ENCODE peak calls at places on chromosomes 11 and 22, in ten cellular contexts. One of them, this sample, is unnamed.

GRCh38 chr11:47124675-47125074 is 52.0 kb downstream of the ARFGAP2 start:
- DNase-seq in body of pancreas: no peak
- DNase-seq in effector memory CD4-positive, alpha-beta T cell: no peak
- DNase-seq in GM23338: no peak
- DNase-seq in AG04450: no peak
- DNase-seq in coronary artery: no peak
- DNase-seq in A549: no peak
- DNase-seq in HCT116: no peak
- DNase-seq in CD8-positive, alpha-beta T cell: no peak
- DNase-seq in right lobe of liver: no peak
- DNase-seq in this sample: no peak

GRCh38 chr11:108788565-108789199 is 123.8 kb downstream of the DDX10 start:
- DNase-seq in body of pancreas: no peak
- DNase-seq in effector memory CD4-positive, alpha-beta T cell: no peak
- DNase-seq in GM23338: peak
- DNase-seq in AG04450: no peak
- DNase-seq in coronary artery: no peak
- DNase-seq in A549: peak
- DNase-seq in HCT116: peak
- DNase-seq in CD8-positive, alpha-beta T cell: no peak
- DNase-seq in right lobe of liver: no peak
- DNase-seq in this sample: no peak

GRCh38 chr11:10623797-10624761 is 55.6 kb upstream of the LYVE1 start:
- DNase-seq in body of pancreas: no peak
- DNase-seq in effector memory CD4-positive, alpha-beta T cell: no peak
- DNase-seq in GM23338: peak
- DNase-seq in AG04450: no peak
- DNase-seq in coronary artery: peak
- DNase-seq in A549: peak
- DNase-seq in HCT116: peak
- DNase-seq in CD8-positive, alpha-beta T cell: no peak
- DNase-seq in right lobe of liver: no peak
- DNase-seq in this sample: no peak

GRCh38 chr11:70205766-70206165 is 2.7 kb downstream of the FADD start:
- DNase-seq in body of pancreas: no peak
- DNase-seq in effector memory CD4-positive, alpha-beta T cell: no peak
- DNase-seq in GM23338: no peak
- DNase-seq in AG04450: no peak
- DNase-seq in coronary artery: no peak
- DNase-seq in A549: no peak
- DNase-seq in HCT116: no peak
- DNase-seq in CD8-positive, alpha-beta T cell: no peak
- DNase-seq in right lobe of liver: no peak
- DNase-seq in this sample: peak

GRCh38 chr11:126816655-126817054 is 183.9 kb downstream of the KIRREL3 start:
- DNase-seq in body of pancreas: no peak
- DNase-seq in effector memory CD4-positive, alpha-beta T cell: no peak
- DNase-seq in GM23338: no peak
- DNase-seq in AG04450: no peak
- DNase-seq in coronary artery: no peak
- DNase-seq in A549: no peak
- DNase-seq in HCT116: no peak
- DNase-seq in CD8-positive, alpha-beta T cell: no peak
- DNase-seq in right lobe of liver: no peak
- DNase-seq in this sample: no peak

GRCh38 chr22:24938741-24939341 is 7.7 kb downstream of the LHFPL7 start:
- DNase-seq in body of pancreas: peak
- DNase-seq in effector memory CD4-positive, alpha-beta T cell: no peak
- DNase-seq in GM23338: peak
- DNase-seq in AG04450: no peak
- DNase-seq in coronary artery: no peak
- DNase-seq in A549: peak
- DNase-seq in HCT116: no peak
- DNase-seq in CD8-positive, alpha-beta T cell: peak
- DNase-seq in right lobe of liver: no peak
- DNase-seq in this sample: no peak

GRCh38 chr22:50327711-50328019 is 853 bp upstream of the DENND6B start:
- DNase-seq in body of pancreas: no peak
- DNase-seq in effector memory CD4-positive, alpha-beta T cell: no peak
- DNase-seq in GM23338: peak
- DNase-seq in AG04450: no peak
- DNase-seq in coronary artery: no peak
- DNase-seq in A549: no peak
- DNase-seq in HCT116: no peak
- DNase-seq in CD8-positive, alpha-beta T cell: no peak
- DNase-seq in right lobe of liver: no peak
- DNase-seq in this sample: no peak

GRCh38 chr11:34975482-34975881 is 59.1 kb downstream of the PDHX start:
- DNase-seq in body of pancreas: no peak
- DNase-seq in effector memory CD4-positive, alpha-beta T cell: no peak
- DNase-seq in GM23338: no peak
- DNase-seq in AG04450: no peak
- DNase-seq in coronary artery: no peak
- DNase-seq in A549: peak
- DNase-seq in HCT116: no peak
- DNase-seq in CD8-positive, alpha-beta T cell: no peak
- DNase-seq in right lobe of liver: no peak
- DNase-seq in this sample: no peak

GRCh38 chr11:72607496-72607895 is 66.7 kb downstream of the PDE2A start:
- DNase-seq in body of pancreas: no peak
- DNase-seq in effector memory CD4-positive, alpha-beta T cell: no peak
- DNase-seq in GM23338: no peak
- DNase-seq in AG04450: no peak
- DNase-seq in coronary artery: no peak
- DNase-seq in A549: no peak
- DNase-seq in HCT116: no peak
- DNase-seq in CD8-positive, alpha-beta T cell: no peak
- DNase-seq in right lobe of liver: no peak
- DNase-seq in this sample: no peak

GRCh38 chr11:72606362-72607100 is 67.7 kb downstream of the PDE2A start:
- DNase-seq in body of pancreas: no peak
- DNase-seq in effector memory CD4-positive, alpha-beta T cell: no peak
- DNase-seq in GM23338: no peak
- DNase-seq in AG04450: no peak
- DNase-seq in coronary artery: no peak
- DNase-seq in A549: no peak
- DNase-seq in HCT116: no peak
- DNase-seq in CD8-positive, alpha-beta T cell: no peak
- DNase-seq in right lobe of liver: no peak
- DNase-seq in this sample: no peak

GRCh38 chr11:72607101-72607468 is 67.1 kb downstream of the PDE2A start:
- DNase-seq in body of pancreas: no peak
- DNase-seq in effector memory CD4-positive, alpha-beta T cell: no peak
- DNase-seq in GM23338: no peak
- DNase-seq in AG04450: no peak
- DNase-seq in coronary artery: no peak
- DNase-seq in A549: no peak
- DNase-seq in HCT116: no peak
- DNase-seq in CD8-positive, alpha-beta T cell: no peak
- DNase-seq in right lobe of liver: no peak
- DNase-seq in this sample: no peak

GRCh38 chr11:72604256-72604655 is 70.0 kb downstream of the PDE2A start:
- DNase-seq in body of pancreas: no peak
- DNase-seq in effector memory CD4-positive, alpha-beta T cell: no peak
- DNase-seq in GM23338: no peak
- DNase-seq in AG04450: no peak
- DNase-seq in coronary artery: no peak
- DNase-seq in A549: no peak
- DNase-seq in HCT116: no peak
- DNase-seq in CD8-positive, alpha-beta T cell: no peak
- DNase-seq in right lobe of liver: no peak
- DNase-seq in this sample: no peak

DNA sequence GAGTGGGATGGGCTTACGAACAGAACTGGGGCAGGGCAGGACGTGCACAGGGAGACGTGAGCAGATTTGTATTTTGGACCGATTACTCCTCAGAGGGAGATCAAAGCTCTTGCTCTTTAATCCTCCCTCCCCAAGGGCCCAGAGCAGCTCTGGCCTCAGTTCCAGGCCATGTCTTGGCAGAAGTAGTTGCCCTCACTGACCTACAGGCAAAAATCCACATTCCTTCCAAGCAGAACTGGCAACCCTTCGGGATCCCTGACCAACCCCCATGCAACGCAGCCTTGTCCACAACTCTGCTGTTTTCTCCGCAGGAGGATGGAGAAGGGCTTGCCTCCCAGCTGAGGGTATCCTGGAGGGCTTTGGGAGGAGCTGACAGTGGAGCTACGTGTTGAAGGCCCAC is 68.3 kb downstream of the PDE2A start:
- DNase-seq in body of pancreas: no peak
- DNase-seq in effector memory CD4-positive, alpha-beta T cell: no peak
- DNase-seq in GM23338: no peak
- DNase-seq in AG04450: no peak
- DNase-seq in coronary artery: no peak
- DNase-seq in A549: no peak
- DNase-seq in HCT116: no peak
- DNase-seq in CD8-positive, alpha-beta T cell: no peak
- DNase-seq in right lobe of liver: no peak
- DNase-seq in this sample: no peak
- H3K27ac ChIP-seq in body of pancreas: no peak
- H3K27ac ChIP-seq in effector memory CD4-positive, alpha-beta T cell: no peak
- H3K27ac ChIP-seq in GM23338: no peak
- H3K27ac ChIP-seq in AG04450: no peak
- H3K27ac ChIP-seq in coronary artery: peak
- H3K27ac ChIP-seq in A549: no peak
- H3K27ac ChIP-seq in HCT116: no peak
- H3K27ac ChIP-seq in CD8-positive, alpha-beta T cell: no peak
- H3K27ac ChIP-seq in right lobe of liver: no peak
- H3K27ac ChIP-seq in this sample: no peak

GRCh38 chr11:112523477-112523876 is 262.8 kb upstream of the PLET1 start:
- DNase-seq in body of pancreas: peak
- DNase-seq in effector memory CD4-positive, alpha-beta T cell: no peak
- DNase-seq in GM23338: peak
- DNase-seq in AG04450: no peak
- DNase-seq in coronary artery: no peak
- DNase-seq in A549: no peak
- DNase-seq in HCT116: no peak
- DNase-seq in CD8-positive, alpha-beta T cell: no peak
- DNase-seq in right lobe of liver: no peak
- DNase-seq in this sample: no peak
- H3K27ac ChIP-seq in body of pancreas: no peak
- H3K27ac ChIP-seq in effector memory CD4-positive, alpha-beta T cell: no peak
- H3K27ac ChIP-seq in GM23338: no peak
- H3K27ac ChIP-seq in AG04450: no peak
- H3K27ac ChIP-seq in coronary artery: peak
- H3K27ac ChIP-seq in A549: no peak
- H3K27ac ChIP-seq in HCT116: no peak
- H3K27ac ChIP-seq in CD8-positive, alpha-beta T cell: no peak
- H3K27ac ChIP-seq in right lobe of liver: no peak
- H3K27ac ChIP-seq in this sample: no peak

DNA sequence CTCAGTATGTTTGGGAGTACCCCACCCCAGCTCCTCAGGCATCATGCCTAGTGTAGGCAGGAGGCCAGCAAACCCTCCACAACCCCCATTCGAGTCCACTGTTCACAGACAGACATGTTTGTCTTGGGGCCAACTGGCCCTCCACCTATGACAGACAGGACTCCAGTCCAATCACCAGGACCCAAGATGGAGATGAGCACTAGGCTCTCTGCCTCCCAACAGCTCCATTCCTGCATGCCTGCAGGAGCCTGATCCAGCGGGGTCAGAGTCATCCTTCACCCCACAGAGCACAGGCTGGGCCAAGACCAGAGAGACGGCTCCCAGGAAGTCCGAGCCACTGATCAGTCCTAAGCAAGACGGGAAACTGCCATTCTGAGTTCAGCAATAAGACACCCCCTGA is 39.6 kb downstream of the RPL27A start:
- DNase-seq in body of pancreas: no peak
- DNase-seq in effector memory CD4-positive, alpha-beta T cell: no peak
- DNase-seq in GM23338: no peak
- DNase-seq in AG04450: no peak
- DNase-seq in coronary artery: no peak
- DNase-seq in A549: peak
- DNase-seq in HCT116: no peak
- DNase-seq in CD8-positive, alpha-beta T cell: no peak
- DNase-seq in right lobe of liver: no peak
- DNase-seq in this sample: no peak
- H3K27ac ChIP-seq in body of pancreas: peak
- H3K27ac ChIP-seq in effector memory CD4-positive, alpha-beta T cell: no peak
- H3K27ac ChIP-seq in GM23338: peak
- H3K27ac ChIP-seq in AG04450: peak
- H3K27ac ChIP-seq in coronary artery: peak
- H3K27ac ChIP-seq in A549: no peak
- H3K27ac ChIP-seq in HCT116: peak
- H3K27ac ChIP-seq in CD8-positive, alpha-beta T cell: no peak
- H3K27ac ChIP-seq in right lobe of liver: no peak
- H3K27ac ChIP-seq in this sample: no peak

GRCh38 chr11:111373590-111373989 is 5.5 kb downstream of the POU2AF1 start:
- DNase-seq in body of pancreas: no peak
- DNase-seq in effector memory CD4-positive, alpha-beta T cell: no peak
- DNase-seq in GM23338: no peak
- DNase-seq in AG04450: no peak
- DNase-seq in coronary artery: no peak
- DNase-seq in A549: no peak
- DNase-seq in HCT116: no peak
- DNase-seq in CD8-positive, alpha-beta T cell: no peak
- DNase-seq in right lobe of liver: no peak
- DNase-seq in this sample: no peak

GRCh38 chr11:111368285-111368560 is 10.9 kb downstream of the POU2AF1 start:
- DNase-seq in body of pancreas: no peak
- DNase-seq in effector memory CD4-positive, alpha-beta T cell: no peak
- DNase-seq in GM23338: no peak
- DNase-seq in AG04450: no peak
- DNase-seq in coronary artery: no peak
- DNase-seq in A549: no peak
- DNase-seq in HCT116: no peak
- DNase-seq in CD8-positive, alpha-beta T cell: no peak
- DNase-seq in right lobe of liver: no peak
- DNase-seq in this sample: no peak

GRCh38 chr11:111370270-111370901 is 8.7 kb downstream of the POU2AF1 start:
- DNase-seq in body of pancreas: no peak
- DNase-seq in effector memory CD4-positive, alpha-beta T cell: no peak
- DNase-seq in GM23338: no peak
- DNase-seq in AG04450: no peak
- DNase-seq in coronary artery: no peak
- DNase-seq in A549: no peak
- DNase-seq in HCT116: no peak
- DNase-seq in CD8-positive, alpha-beta T cell: no peak
- DNase-seq in right lobe of liver: no peak
- DNase-seq in this sample: no peak

GRCh38 chr11:111372538-111372937 is 6.5 kb downstream of the POU2AF1 start:
- DNase-seq in body of pancreas: no peak
- DNase-seq in effector memory CD4-positive, alpha-beta T cell: no peak
- DNase-seq in GM23338: no peak
- DNase-seq in AG04450: no peak
- DNase-seq in coronary artery: no peak
- DNase-seq in A549: no peak
- DNase-seq in HCT116: no peak
- DNase-seq in CD8-positive, alpha-beta T cell: no peak
- DNase-seq in right lobe of liver: no peak
- DNase-seq in this sample: no peak

DNA sequence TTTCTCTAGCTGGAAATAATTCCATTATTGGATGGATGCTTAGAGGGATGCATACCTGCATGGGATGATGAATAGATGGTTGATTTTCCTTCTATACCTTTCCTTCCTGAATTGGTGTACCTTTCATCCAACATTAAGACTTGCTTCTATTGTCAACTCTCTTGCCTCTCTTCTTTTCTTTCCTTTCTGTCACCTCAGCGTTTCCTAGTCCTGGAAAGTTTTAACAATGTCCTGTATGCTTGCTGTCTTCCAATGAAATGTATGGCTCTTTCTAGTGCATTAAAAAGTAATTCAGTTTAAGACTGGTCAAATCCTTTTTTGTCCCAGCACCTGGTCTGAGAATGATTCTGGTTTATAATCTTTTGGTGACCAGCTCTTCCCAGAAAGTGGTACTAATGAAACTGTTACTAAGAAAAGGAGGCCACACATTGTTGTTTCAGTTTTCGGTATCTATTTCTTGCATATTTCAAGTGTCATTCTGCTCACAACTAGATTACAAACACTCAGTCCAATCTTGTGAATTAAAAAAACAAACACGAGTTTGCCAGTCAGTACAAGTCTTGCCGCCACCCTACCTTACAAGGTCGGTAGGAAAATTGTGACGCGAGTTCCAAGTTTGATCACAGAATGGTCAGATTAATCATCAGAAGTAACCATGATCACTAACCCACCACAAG is 8.0 kb downstream of the POU2AF1 start:
- DNase-seq in body of pancreas: no peak
- DNase-seq in effector memory CD4-positive, alpha-beta T cell: no peak
- DNase-seq in GM23338: no peak
- DNase-seq in AG04450: no peak
- DNase-seq in coronary artery: no peak
- DNase-seq in A549: no peak
- DNase-seq in HCT116: no peak
- DNase-seq in CD8-positive, alpha-beta T cell: no peak
- DNase-seq in right lobe of liver: no peak
- DNase-seq in this sample: no peak
- H3K27ac ChIP-seq in body of pancreas: peak
- H3K27ac ChIP-seq in effector memory CD4-positive, alpha-beta T cell: no peak
- H3K27ac ChIP-seq in GM23338: no peak
- H3K27ac ChIP-seq in AG04450: no peak
- H3K27ac ChIP-seq in coronary artery: no peak
- H3K27ac ChIP-seq in A549: no peak
- H3K27ac ChIP-seq in HCT116: no peak
- H3K27ac ChIP-seq in CD8-positive, alpha-beta T cell: no peak
- H3K27ac ChIP-seq in right lobe of liver: no peak
- H3K27ac ChIP-seq in this sample: no peak